ENCODE peak calls at places on chromosome 13, in ten cellular contexts. S is epithelial cell of esophagus; M is NCI-H774; G is CD4-positive, alpha-beta T cell; Y is psoas muscle; J is H54; T is NCI-H1092 treated with DMSO at 0.1 percent for 48 hours; D is tibial artery; W is head of caudate nucleus; O is KBM-7. Z is an unnamed sample.
A peak's percentile ranks its signal among the peaks of the same experiment; 100 is the strongest.

GRCh38 chr13:107099661-107100060 is 531.7 kb upstream of the ARGLU1 start:
- DNase-seq in S (peak; percentile 0), M (no peak), G (no peak), Y (no peak), J (no peak), T (no peak), D (no peak), W (no peak), O (no peak), Z (no peak)

GRCh38 chr13:40206241-40207109 is 460.0 kb downstream of the FOXO1 start:
- DNase-seq in S (peak; percentile 99), M (no peak), G (peak; percentile 36), Y (no peak), J (no peak), T (no peak), D (no peak), W (no peak), O (peak; percentile 51), Z (no peak)

GRCh38 chr13:47239025-47239424 is 342.2 kb upstream of the HTR2A start:
- DNase-seq in S (no peak), M (no peak), G (no peak), Y (no peak), J (no peak), T (no peak), D (no peak), W (no peak), O (no peak), Z (no peak)

GRCh38 chr13:44506719-44507118 is 69.4 kb downstream of the TSC22D1 start:
- DNase-seq in S (no peak), M (no peak), G (no peak), Y (no peak), J (no peak), T (no peak), D (no peak), W (no peak), O (no peak), Z (no peak)

GRCh38 chr13:27920677-27921420 is 1.0 kb downstream of the PDX1 start:
- DNase-seq in S (peak; percentile 20), M (no peak), G (no peak), Y (no peak), J (no peak), T (peak; percentile 51), D (no peak), W (no peak), O (no peak), Z (no peak)

GRCh38 chr13:80083516-80084085 is 257.3 kb downstream of the SPRY2 start:
- DNase-seq in S (no peak), M (no peak), G (no peak), Y (no peak), J (no peak), T (no peak), D (no peak), W (no peak), O (no peak), Z (no peak)

GRCh38 chr13:40981361-40981760 is 37.8 kb downstream of the ELF1 start:
- DNase-seq in S (no peak), M (no peak), G (no peak), Y (no peak), J (no peak), T (no peak), D (no peak), W (no peak), O (peak; percentile 70), Z (no peak)

GRCh38 chr13:112574476-112575294 is 13.3 kb downstream of the TUBGCP3 start:
- DNase-seq in S (no peak), M (no peak), G (no peak), Y (no peak), J (no peak), T (no peak), D (no peak), W (no peak), O (peak; percentile 19), Z (no peak)

GRCh38 chr13:33746867-33747266 is 71.1 kb upstream of the RFC3 start:
- DNase-seq in S (no peak), M (no peak), G (no peak), Y (no peak), J (no peak), T (no peak), D (no peak), W (no peak), O (no peak), Z (no peak)

GRCh38 chr13:43331676-43332075 is 308.3 kb downstream of the DNAJC15 start:
- DNase-seq in S (peak; percentile 28), M (no peak), G (no peak), Y (no peak), J (no peak), T (no peak), D (no peak), W (peak; percentile 39), O (no peak), Z (no peak)

GRCh38 chr13:77289844-77290243 is 37.0 kb downstream of the MYCBP2 start:
- DNase-seq in S (no peak), M (no peak), G (no peak), Y (no peak), J (no peak), T (no peak), D (no peak), W (no peak), O (no peak), Z (no peak)

GRCh38 chr13:31476266-31476665 is 263.1 kb upstream of the RXFP2 start:
- DNase-seq in S (no peak), M (no peak), G (no peak), Y (no peak), J (no peak), T (no peak), D (no peak), W (no peak), O (no peak), Z (no peak)

GRCh38 chr13:92896842-92897241 is 329.8 kb upstream of the GPC6 start:
- DNase-seq in S (peak; percentile 66), M (no peak), G (no peak), Y (no peak), J (no peak), T (peak; percentile 36), D (no peak), W (no peak), O (peak; percentile 36), Z (no peak)

GRCh38 chr13:30739646-30740642 is 4.6 kb downstream of the ALOX5AP start:
- DNase-seq in S (peak; percentile 87), M (no peak), G (peak; percentile 44), Y (no peak), J (peak; percentile 31), T (no peak), D (no peak), W (no peak), O (peak; percentile 62), Z (no peak)

GRCh38 chr13:30364133-30364532 is 56.8 kb upstream of the KATNAL1 start:
- DNase-seq in S (no peak), M (no peak), G (no peak), Y (no peak), J (no peak), T (no peak), D (no peak), W (no peak), O (no peak), Z (no peak)

GRCh38 chr13:47420568-47420967 is 523.7 kb upstream of the HTR2A start:
- DNase-seq in S (peak; percentile 8), M (no peak), G (no peak), Y (no peak), J (no peak), T (no peak), D (no peak), W (no peak), O (no peak), Z (no peak)

GRCh38 chr13:113176292-113176691 is 17.8 kb downstream of the PROZ start:
- DNase-seq in S (no peak), M (no peak), G (no peak), Y (no peak), J (no peak), T (no peak), D (no peak), W (no peak), O (no peak), Z (no peak)

GRCh38 chr13:71149498-71150363 is 717.3 kb downstream of the DACH1 start:
- DNase-seq in S (no peak), M (peak; percentile 31), G (no peak), Y (no peak), J (no peak), T (peak; percentile 98), D (no peak), W (no peak), O (no peak), Z (no peak)

GRCh38 chr13:106619688-106620555 is 52.0 kb upstream of the ARGLU1 start:
- DNase-seq in S (peak; percentile 69), M (peak; percentile 66), G (no peak), Y (no peak), J (peak; percentile 75), T (peak; percentile 77), D (no peak), W (peak; percentile 37), O (peak; percentile 65), Z (peak; percentile 23)

GRCh38 chr13:30551194-30551593 is 66.5 kb upstream of the USPL1 start:
- DNase-seq in S (peak; percentile 64), M (no peak), G (no peak), Y (no peak), J (no peak), T (no peak), D (no peak), W (no peak), O (peak; percentile 35), Z (no peak)

GRCh38 chr13:49082653-49083536 is 107.2 kb downstream of the FNDC3A start:
- DNase-seq in S (peak; percentile 98), M (no peak), G (no peak), Y (no peak), J (no peak), T (no peak), D (no peak), W (no peak), O (no peak), Z (no peak)

GRCh38 chr13:79407349-79407979 is 1.4 kb upstream of the RBM26 start:
- DNase-seq in S (no peak), M (no peak), G (no peak), Y (no peak), J (no peak), T (no peak), D (no peak), W (no peak), O (no peak), Z (no peak)

GRCh38 chr13:39773833-39774232 is 118.4 kb downstream of the COG6 start:
- DNase-seq in S (no peak), M (no peak), G (no peak), Y (no peak), J (no peak), T (no peak), D (no peak), W (no peak), O (no peak), Z (no peak)

GRCh38 chr13:82480415-82480814 is 1401.9 kb downstream of the SLITRK1 start:
- DNase-seq in S (peak; percentile 17), M (no peak), G (no peak), Y (no peak), J (no peak), T (no peak), D (no peak), W (no peak), O (no peak), Z (no peak)

GRCh38 chr13:108780706-108781105 is 151.3 kb downstream of the MYO16 start:
- DNase-seq in S (no peak), M (no peak), G (no peak), Y (no peak), J (no peak), T (no peak), D (no peak), W (no peak), O (no peak), Z (no peak)